ENCODE peak calls at places on chromosomes 7 and 10, in five cellular contexts. Z is stimulated activated CD4-positive, alpha-beta T cell treated with anti-CD3 and anti-CD28 coated beads, TNF-alpha, amount 100 ng/mL, for 48 hours; L is activated naive CD4-positive, alpha-beta T cell; O is G401; S is EL. D is an unnamed sample.

GRCh38 chr10:61943699-61944444 is 42.4 kb downstream of the ARID5B start:
- DNase-seq in Z (no peak), L (no peak), O (peak; percentile 22), S (peak; percentile 67), D (no peak)

GRCh38 chr10:125083576-125083920 is 76.8 kb downstream of the CTBP2 start:
- DNase-seq in Z (no peak), L (no peak), O (no peak), S (peak; percentile 93), D (no peak)

GRCh38 chr7:16421333-16422099 is at the start of gene CRPPA:
- DNase-seq in Z (no peak), L (peak; percentile 11), O (peak; percentile 54), S (peak; percentile 66), D (no peak)

GRCh38 chr7:46569117-46569433 is 648.0 kb upstream of the IGFBP3 start:
- DNase-seq in Z (no peak), L (no peak), O (no peak), S (peak; percentile 58), D (no peak)

GRCh38 chr10:110395350-110396283 is 90.9 kb upstream of the SMNDC1 start:
- DNase-seq in Z (no peak), L (no peak), O (no peak), S (peak; percentile 92), D (no peak)

GRCh38 chr7:1693419-1693990 is 23.4 kb downstream of the ELFN1 start:
- DNase-seq in Z (no peak), L (no peak), O (no peak), S (no peak), D (no peak)

GRCh38 chr10:1782841-1783240 is 45.5 kb upstream of the ADARB2 start:
- DNase-seq in Z (no peak), L (no peak), O (no peak), S (no peak), D (no peak)

GRCh38 chr7:27992755-27993478 is 187.7 kb downstream of the JAZF1 start:
- DNase-seq in Z (no peak), L (no peak), O (peak; percentile 69), S (no peak), D (no peak)

GRCh38 chr10:94292448-94293118 is 70.2 kb downstream of the NOC3L start:
- DNase-seq in Z (no peak), L (no peak), O (no peak), S (peak; percentile 72), D (no peak)

GRCh38 chr10:11853468-11853867 is 30.3 kb downstream of the PROSER2 start:
- DNase-seq in Z (no peak), L (no peak), O (no peak), S (no peak), D (no peak)

GRCh38 chr10:100655760-100656421 is 89.5 kb upstream of the PAX2 start:
- DNase-seq in Z (no peak), L (no peak), O (no peak), S (no peak), D (no peak)

GRCh38 chr7:3673524-3673923 is 372.5 kb downstream of the SDK1 start:
- DNase-seq in Z (peak; percentile 26), L (peak; percentile 26), O (no peak), S (no peak), D (no peak)

GRCh38 chr10:128149267-128149666 is 23.0 kb upstream of the MKI67 start:
- DNase-seq in Z (no peak), L (no peak), O (no peak), S (no peak), D (no peak)

GRCh38 chr10:6579193-6579903 is 728 bp downstream of the PRKCQ start:
- DNase-seq in Z (no peak), L (no peak), O (no peak), S (no peak), D (no peak)

GRCh38 chr10:77279207-77279606 is 358.4 kb downstream of the KCNMA1 start:
- DNase-seq in Z (no peak), L (no peak), O (no peak), S (no peak), D (no peak)

GRCh38 chr7:139436806-139437205 is 46.7 kb downstream of the KLRG2 start:
- DNase-seq in Z (no peak), L (no peak), O (no peak), S (no peak), D (no peak)

GRCh38 chr7:2003931-2004812 is 228.6 kb downstream of the MAD1L1 start:
- DNase-seq in Z (no peak), L (no peak), O (no peak), S (no peak), D (no peak)

GRCh38 chr10:107442035-107442505 is 277.6 kb upstream of the SORCS1 start:
- DNase-seq in Z (no peak), L (no peak), O (no peak), S (peak; percentile 16), D (no peak)

GRCh38 chr7:71486856-71487628 is 355.1 kb downstream of the GALNT17 start:
- DNase-seq in Z (no peak), L (no peak), O (no peak), S (no peak), D (no peak)

GRCh38 chr7:139647812-139648616 is 124.5 kb downstream of the CLEC2L start:
- DNase-seq in Z (no peak), L (no peak), O (no peak), S (no peak), D (no peak)

GRCh38 chr10:87712913-87713616 is 53.4 kb downstream of the PAPSS2 start:
- DNase-seq in Z (no peak), L (no peak), O (no peak), S (no peak), D (no peak)